ENCODE peak calls at places on chromosomes 2 and 18, in six cellular contexts. One of them, this sample, is unnamed.
A peak's percentile ranks its signal among the peaks of the same experiment; 100 is the strongest.

GRCh38 chr2:171598713-171599319 is 76.5 kb downstream of the CYBRD1 start:
- DNase-seq in PC-3: peak; percentile 75
- DNase-seq in MM.1S: peak; percentile 68
- DNase-seq in K562: peak; percentile 79
- DNase-seq in HepG2: peak; percentile 72
- DNase-seq in GM23338: peak; percentile 86
- DNase-seq in this sample: peak; percentile 58

GRCh38 chr2:231200805-231201474 is 2.5 kb downstream of the ARMC9 start:
- DNase-seq in PC-3: peak; percentile 85
- DNase-seq in K562: peak; percentile 44
- DNase-seq in GM23338: no peak
- DNase-seq in HepG2: no peak
- DNase-seq in MM.1S: no peak
- DNase-seq in this sample: no peak

GRCh38 chr18:46320297-46320696 is 216.1 kb downstream of the HAUS1 start:
- DNase-seq in PC-3: no peak
- DNase-seq in K562: peak; percentile 27
- DNase-seq in MM.1S: no peak
- DNase-seq in HepG2: no peak
- DNase-seq in GM23338: no peak
- DNase-seq in this sample: no peak

GRCh38 chr2:98795903-98796676 is 65.2 kb upstream of the MGAT4A start:
- DNase-seq in PC-3: no peak
- DNase-seq in GM23338: peak; percentile 22
- DNase-seq in K562: no peak
- DNase-seq in HepG2: peak; percentile 100
- DNase-seq in MM.1S: no peak
- DNase-seq in this sample: peak; percentile 49

GRCh38 chr2:75698928-75699327 is 11.8 kb downstream of the GCFC2 start:
- DNase-seq in MM.1S: no peak
- DNase-seq in K562: no peak
- DNase-seq in HepG2: peak; percentile 10
- DNase-seq in GM23338: no peak
- DNase-seq in PC-3: no peak
- DNase-seq in this sample: no peak

GRCh38 chr2:241855888-241856422 is 2.7 kb downstream of the PDCD1 start:
- DNase-seq in MM.1S: no peak
- DNase-seq in K562: no peak
- DNase-seq in PC-3: no peak
- DNase-seq in HepG2: no peak
- DNase-seq in GM23338: no peak
- DNase-seq in this sample: no peak

GRCh38 chr2:109260886-109261700 is 132.1 kb downstream of the SH3RF3 start:
- DNase-seq in PC-3: peak; percentile 18
- DNase-seq in K562: no peak
- DNase-seq in GM23338: peak; percentile 40
- DNase-seq in MM.1S: peak; percentile 28
- DNase-seq in HepG2: peak; percentile 23
- DNase-seq in this sample: no peak

GRCh38 chr2:172724724-172725123 is 10.9 kb upstream of the RAPGEF4 start:
- DNase-seq in K562: no peak
- DNase-seq in PC-3: no peak
- DNase-seq in HepG2: no peak
- DNase-seq in GM23338: no peak
- DNase-seq in MM.1S: no peak
- DNase-seq in this sample: no peak

GRCh38 chr2:8882094-8882493 is 44.7 kb upstream of the KIDINS220 start:
- DNase-seq in PC-3: peak; percentile 74
- DNase-seq in HepG2: peak; percentile 43
- DNase-seq in MM.1S: no peak
- DNase-seq in GM23338: peak; percentile 88
- DNase-seq in K562: no peak
- DNase-seq in this sample: no peak

GRCh38 chr2:233810385-233810784 is 32.3 kb downstream of the MROH2A start:
- DNase-seq in GM23338: no peak
- DNase-seq in PC-3: no peak
- DNase-seq in HepG2: no peak
- DNase-seq in MM.1S: no peak
- DNase-seq in K562: no peak
- DNase-seq in this sample: no peak

GRCh38 chr18:80253871-80254492 is 6.7 kb upstream of the PARD6G start:
- DNase-seq in MM.1S: no peak
- DNase-seq in PC-3: peak; percentile 22
- DNase-seq in GM23338: no peak
- DNase-seq in K562: peak; percentile 42
- DNase-seq in HepG2: no peak
- DNase-seq in this sample: no peak

GRCh38 chr2:191675807-191676667 is 1.9 kb upstream of the NABP1 start:
- DNase-seq in HepG2: no peak
- DNase-seq in GM23338: peak; percentile 19
- DNase-seq in MM.1S: peak; percentile 96
- DNase-seq in PC-3: no peak
- DNase-seq in K562: no peak
- DNase-seq in this sample: peak; percentile 37

GRCh38 chr18:74242451-74243096 is 49.2 kb downstream of the CYB5A start:
- DNase-seq in MM.1S: no peak
- DNase-seq in PC-3: peak; percentile 26
- DNase-seq in GM23338: peak; percentile 20
- DNase-seq in HepG2: peak; percentile 65
- DNase-seq in K562: peak; percentile 34
- DNase-seq in this sample: no peak

GRCh38 chr18:62523631-62524442 is 1.0 kb downstream of the ZCCHC2 start:
- DNase-seq in MM.1S: peak; percentile 17
- DNase-seq in K562: peak; percentile 25
- DNase-seq in PC-3: peak; percentile 30
- DNase-seq in HepG2: no peak
- DNase-seq in GM23338: peak; percentile 70
- DNase-seq in this sample: peak; percentile 53
- H2AFZ ChIP-seq in MM.1S: peak overlapping the region; percentile 25
- H2AFZ ChIP-seq in K562: peak overlapping the region; percentile 12
- H2AFZ ChIP-seq in PC-3: peak overlapping the region; percentile 39
- H2AFZ ChIP-seq in HepG2: no peak overlapping the region
- H2AFZ ChIP-seq in GM23338: peak overlapping the region; percentile 9
- H2AFZ ChIP-seq in this sample: peak overlapping the region; percentile 1

GRCh38 chr2:63740943-63741342 is 100.8 kb upstream of the UGP2 start:
- DNase-seq in HepG2: peak; percentile 49
- DNase-seq in K562: no peak
- DNase-seq in PC-3: no peak
- DNase-seq in GM23338: no peak
- DNase-seq in MM.1S: no peak
- DNase-seq in this sample: no peak

GRCh38 chr2:63742592-63742991 is 99.1 kb upstream of the UGP2 start:
- DNase-seq in PC-3: no peak
- DNase-seq in GM23338: no peak
- DNase-seq in HepG2: no peak
- DNase-seq in K562: no peak
- DNase-seq in MM.1S: no peak
- DNase-seq in this sample: no peak

GRCh38 chr2:63743170-63743975 is 98.3 kb upstream of the UGP2 start:
- DNase-seq in MM.1S: no peak
- DNase-seq in K562: no peak
- DNase-seq in HepG2: no peak
- DNase-seq in GM23338: no peak
- DNase-seq in PC-3: no peak
- DNase-seq in this sample: no peak

GRCh38 chr2:63743976-63744331 is 97.7 kb upstream of the UGP2 start:
- DNase-seq in K562: no peak
- DNase-seq in HepG2: no peak
- DNase-seq in MM.1S: no peak
- DNase-seq in PC-3: no peak
- DNase-seq in GM23338: no peak
- DNase-seq in this sample: no peak

GRCh38 chr2:63741884-63742583 is 99.7 kb upstream of the UGP2 start:
- DNase-seq in MM.1S: no peak
- DNase-seq in GM23338: no peak
- DNase-seq in K562: no peak
- DNase-seq in HepG2: no peak
- DNase-seq in PC-3: peak; percentile 75
- DNase-seq in this sample: peak; percentile 53
- H3K4me2 ChIP-seq in MM.1S: no peak overlapping the region
- H3K4me2 ChIP-seq in GM23338: no peak overlapping the region
- H3K4me2 ChIP-seq in K562: no peak overlapping the region
- H3K4me2 ChIP-seq in HepG2: no peak overlapping the region
- H3K4me2 ChIP-seq in PC-3: no peak overlapping the region
- H3K4me2 ChIP-seq in this sample: peak overlapping the region; percentile 25

GRCh38 chr2:102474785-102475184 is 1.8 kb downstream of the SLC9A4 start:
- DNase-seq in MM.1S: no peak
- DNase-seq in PC-3: no peak
- DNase-seq in K562: no peak
- DNase-seq in HepG2: no peak
- DNase-seq in GM23338: no peak
- DNase-seq in this sample: no peak

GRCh38 chr2:102478686-102479470 is 5.9 kb downstream of the SLC9A4 start:
- DNase-seq in PC-3: no peak
- DNase-seq in K562: no peak
- DNase-seq in HepG2: no peak
- DNase-seq in MM.1S: no peak
- DNase-seq in GM23338: peak; percentile 37
- DNase-seq in this sample: no peak

GRCh38 chr2:102473020-102473419 is at the start of gene SLC9A4:
- DNase-seq in K562: peak; percentile 51
- DNase-seq in GM23338: peak; percentile 81
- DNase-seq in MM.1S: peak; percentile 60
- DNase-seq in HepG2: peak; percentile 52
- DNase-seq in PC-3: peak; percentile 81
- DNase-seq in this sample: peak; percentile 62
- TF ChIP-seq EZH2 in K562: no peak
- TF ChIP-seq EZH2 in GM23338: no peak
- TF ChIP-seq EZH2 in MM.1S: no peak
- TF ChIP-seq EZH2 in HepG2: no peak
- TF ChIP-seq EZH2 in PC-3: no peak
- TF ChIP-seq EZH2 in this sample: peak; percentile 39

GRCh38 chr2:132830321-132830720 is 160.3 kb upstream of the LYPD1 start:
- DNase-seq in PC-3: no peak
- DNase-seq in GM23338: peak; percentile 1
- DNase-seq in K562: no peak
- DNase-seq in HepG2: no peak
- DNase-seq in MM.1S: no peak
- DNase-seq in this sample: no peak
- H2AFZ ChIP-seq in PC-3: no peak overlapping the region
- H2AFZ ChIP-seq in GM23338: peak overlapping the region; percentile 45
- H2AFZ ChIP-seq in K562: no peak overlapping the region
- H2AFZ ChIP-seq in HepG2: no peak overlapping the region
- H2AFZ ChIP-seq in MM.1S: no peak overlapping the region
- H2AFZ ChIP-seq in this sample: no peak overlapping the region

DNA sequence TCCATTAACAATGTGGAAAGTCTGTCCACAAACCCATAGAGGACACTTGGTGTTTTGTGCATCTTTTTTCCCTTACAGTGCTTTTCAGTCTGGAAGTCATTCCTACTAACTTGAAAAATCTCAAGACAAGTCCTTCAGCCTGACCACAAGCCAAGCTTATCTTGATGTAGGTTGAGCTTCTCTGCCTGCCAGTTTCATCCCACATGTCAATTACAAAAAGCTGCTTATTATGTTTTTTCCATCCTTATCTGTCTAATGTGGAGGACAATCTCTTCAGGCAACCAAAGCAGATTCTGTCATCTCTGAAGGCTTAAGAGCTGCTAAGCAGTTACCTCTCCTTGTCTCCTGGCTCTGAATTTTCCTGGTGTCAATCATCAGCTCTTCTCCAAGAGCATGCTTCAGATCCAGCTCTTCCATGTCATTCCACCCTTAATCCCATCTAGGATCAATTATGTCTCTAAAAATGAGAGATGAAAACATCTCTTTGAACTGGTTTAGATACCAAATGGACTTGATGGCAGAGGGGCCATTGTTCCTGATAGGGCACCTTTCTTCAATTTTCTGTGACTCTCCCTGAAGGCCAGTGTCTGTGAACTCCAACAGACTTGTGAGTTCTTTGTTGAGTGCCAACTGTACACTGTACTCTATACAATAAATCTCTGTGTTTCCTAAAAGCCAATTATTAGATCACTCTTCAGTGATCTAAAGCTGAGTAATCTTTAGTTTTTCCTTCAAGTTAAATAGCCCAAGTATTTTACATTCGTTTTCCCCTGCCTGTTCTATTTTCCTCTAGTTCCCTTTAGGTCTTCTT is 208.6 kb downstream of the RBM43 start:
- DNase-seq in MM.1S: no peak
- DNase-seq in PC-3: no peak
- DNase-seq in GM23338: no peak
- DNase-seq in HepG2: no peak
- DNase-seq in K562: no peak
- DNase-seq in this sample: no peak
- H3K4me2 ChIP-seq in MM.1S: no peak overlapping the region
- H3K4me2 ChIP-seq in PC-3: peak overlapping the region; percentile 35
- H3K4me2 ChIP-seq in GM23338: no peak overlapping the region
- H3K4me2 ChIP-seq in HepG2: no peak overlapping the region
- H3K4me2 ChIP-seq in K562: no peak overlapping the region
- H3K4me2 ChIP-seq in this sample: no peak overlapping the region

DNA sequence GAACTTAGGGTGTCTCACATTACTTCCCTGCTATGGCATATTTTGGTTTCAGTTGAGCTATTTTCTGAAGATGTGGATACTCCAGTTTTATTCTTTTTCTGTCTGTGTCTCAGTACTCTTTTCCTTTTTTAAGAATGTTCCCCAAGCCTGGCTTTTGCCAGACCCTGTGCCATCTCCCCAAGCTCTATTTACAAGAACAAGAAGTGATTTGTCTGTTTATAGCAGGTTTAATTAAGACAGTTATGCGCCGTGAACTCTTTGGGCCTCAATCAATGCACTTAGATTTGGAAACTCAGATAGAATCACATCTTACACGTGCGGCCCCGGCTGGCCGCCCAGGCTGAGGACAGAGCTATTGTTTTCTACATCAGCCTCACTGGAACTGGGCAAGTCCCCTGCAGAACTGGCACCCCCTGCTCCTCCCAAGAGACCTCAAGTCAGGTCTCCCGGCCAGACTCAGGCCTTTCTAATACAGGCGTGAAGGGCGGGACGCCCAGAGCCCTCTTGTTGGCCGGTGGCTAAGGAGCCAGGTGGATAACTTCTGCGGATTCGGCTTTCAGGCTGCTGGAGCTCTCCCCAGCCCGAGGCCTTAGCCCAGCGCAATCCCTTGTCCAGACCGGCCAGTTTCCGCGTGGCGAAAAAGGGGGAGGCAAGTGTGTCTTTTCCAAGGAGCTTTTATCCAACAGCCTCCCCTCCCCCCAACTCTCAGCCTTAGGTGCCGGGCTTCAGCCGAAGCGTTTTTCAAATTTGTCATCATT is 9.1 kb upstream of the SATB2 start:
- DNase-seq in MM.1S: no peak
- DNase-seq in K562: no peak
- DNase-seq in GM23338: peak; percentile 59
- DNase-seq in HepG2: no peak
- DNase-seq in PC-3: no peak
- DNase-seq in this sample: no peak
- TF ChIP-seq EZH2 in MM.1S: no peak
- TF ChIP-seq EZH2 in K562: no peak
- TF ChIP-seq EZH2 in GM23338: peak; percentile 73
- TF ChIP-seq EZH2 in HepG2: no peak
- TF ChIP-seq EZH2 in PC-3: no peak
- TF ChIP-seq EZH2 in this sample: peak; percentile 72

GRCh38 chr2:180495606-180496005 is 484.8 kb upstream of the UBE2E3 start:
- DNase-seq in HepG2: no peak
- DNase-seq in GM23338: no peak
- DNase-seq in PC-3: peak; percentile 85
- DNase-seq in K562: no peak
- DNase-seq in MM.1S: no peak
- DNase-seq in this sample: no peak
- H2AFZ ChIP-seq in HepG2: no peak overlapping the region
- H2AFZ ChIP-seq in GM23338: peak overlapping the region; percentile 23
- H2AFZ ChIP-seq in PC-3: peak overlapping the region; percentile 56
- H2AFZ ChIP-seq in K562: no peak overlapping the region
- H2AFZ ChIP-seq in MM.1S: no peak overlapping the region
- H2AFZ ChIP-seq in this sample: no peak overlapping the region